ENCODE peak calls at places on chromosome 22, in nine cellular contexts. P is HCEC 1CT; Y is psoas muscle; B is neural progenitor cell; N is GM19239; V is EL; Q is foreskin melanocyte; J is activated CD4-positive, alpha-beta memory T cell treated with anti-CD3 and anti-CD28 coated beads, Interleukin-2, amount 10 ng/mL, durations not matched to agents 7 days and 5 days; Z is activated T-helper 1 cell treated with anti-CD3 and anti-CD28 coated beads, Interleukin-12 subunit alpha, Interleukin-12 subunit beta, Interleukin-2, Interleukin-4 antibody, amounts not matched to agents 30 ng/mL and 10 ng/mL and 1 ng/mL, durations not matched to agents 14 hours and 24 hours and 36 hours. F is an unnamed sample.

GRCh38 chr22:45242778-45243191 is 2.1 kb upstream of the KIAA0930 start:
- DNase-seq in P (no peak), Y (no peak), B (no peak), N (no peak), V (no peak), Q (peak; percentile 78), J (no peak), Z (no peak), F (peak; percentile 28)

GRCh38 chr22:28237092-28237491 is 318.0 kb upstream of the PITPNB start:
- DNase-seq in P (no peak), Y (no peak), B (no peak), N (no peak), V (no peak), Q (no peak), J (no peak), Z (no peak), F (peak; percentile 65)

GRCh38 chr22:45531944-45532631 is 29.4 kb downstream of the FBLN1 start:
- DNase-seq in P (no peak), Y (no peak), B (no peak), N (no peak), V (no peak), Q (no peak), J (no peak), Z (no peak), F (no peak)

GRCh38 chr22:40215266-40215665 is 37.5 kb downstream of the TNRC6B start:
- DNase-seq in P (no peak), Y (peak; percentile 37), B (no peak), N (no peak), V (peak; percentile 42), Q (no peak), J (no peak), Z (no peak), F (no peak)

GRCh38 chr22:37201066-37201820 is 11.0 kb downstream of the SSTR3 start:
- DNase-seq in P (no peak), Y (no peak), B (no peak), N (no peak), V (no peak), Q (no peak), J (no peak), Z (no peak), F (no peak)

GRCh38 chr22:23774922-23775436 is 2.3 kb downstream of the MMP11 start:
- DNase-seq in P (no peak), Y (no peak), B (peak; percentile 60), N (no peak), V (peak; percentile 64), Q (no peak), J (no peak), Z (no peak), F (peak; percentile 43)

GRCh38 chr22:39462443-39463147 is 5.8 kb downstream of the MGAT3 start:
- DNase-seq in P (no peak), Y (no peak), B (peak; percentile 70), N (no peak), V (no peak), Q (no peak), J (no peak), Z (no peak), F (no peak)

GRCh38 chr22:19497245-19497644 is 17.5 kb downstream of the CDC45 start:
- DNase-seq in P (peak; percentile 59), Y (no peak), B (no peak), N (no peak), V (peak; percentile 79), Q (peak; percentile 24), J (no peak), Z (no peak), F (peak; percentile 90)

GRCh38 chr22:49767355-49768062 is 60.2 kb downstream of the BRD1 start:
- DNase-seq in P (peak; percentile 30), Y (peak; percentile 14), B (peak; percentile 69), N (no peak), V (peak; percentile 55), Q (peak; percentile 69), J (peak; percentile 44), Z (peak; percentile 28), F (peak; percentile 63)

GRCh38 chr22:45308624-45309421 is 911 bp upstream of the FAM118A start:
- DNase-seq in P (no peak), Y (no peak), B (peak; percentile 28), N (no peak), V (no peak), Q (no peak), J (no peak), Z (no peak), F (no peak)

GRCh38 chr22:23274891-23275694 is 94.8 kb downstream of the BCR start:
- DNase-seq in P (no peak), Y (no peak), B (no peak), N (no peak), V (no peak), Q (no peak), J (no peak), Z (no peak), F (no peak)

GRCh38 chr22:28976588-28976987 is 85.0 kb downstream of the C22orf31 start:
- DNase-seq in P (peak; percentile 82), Y (no peak), B (no peak), N (no peak), V (peak; percentile 73), Q (peak; percentile 34), J (no peak), Z (no peak), F (peak; percentile 88)

GRCh38 chr22:32073823-32074380 is 30.8 kb downstream of the SLC5A1 start:
- DNase-seq in P (no peak), Y (no peak), B (no peak), N (no peak), V (no peak), Q (no peak), J (no peak), Z (no peak), F (no peak)

GRCh38 chr22:48253136-48253535 is 1490.7 kb downstream of the TBC1D22A start:
- DNase-seq in P (no peak), Y (no peak), B (no peak), N (no peak), V (no peak), Q (no peak), J (no peak), Z (no peak), F (no peak)

GRCh38 chr22:25139062-25139461 is 60.6 kb upstream of the CRYBB3 start:
- DNase-seq in P (no peak), Y (no peak), B (no peak), N (no peak), V (no peak), Q (no peak), J (no peak), Z (no peak), F (no peak)

GRCh38 chr22:28222066-28222465 is 303.0 kb upstream of the PITPNB start:
- DNase-seq in P (no peak), Y (no peak), B (no peak), N (no peak), V (no peak), Q (no peak), J (no peak), Z (no peak), F (peak; percentile 43)

GRCh38 chr22:19115628-19116027 is 6.6 kb downstream of the DGCR2 start:
- DNase-seq in P (no peak), Y (no peak), B (no peak), N (no peak), V (no peak), Q (no peak), J (no peak), Z (no peak), F (no peak)

GRCh38 chr22:19213001-19213400 is 34.5 kb upstream of the SLC25A1 start:
- DNase-seq in P (no peak), Y (no peak), B (no peak), N (no peak), V (no peak), Q (no peak), J (no peak), Z (no peak), F (no peak)

GRCh38 chr22:25024895-25025294 is 72.4 kb downstream of the KIAA1671 start:
- DNase-seq in P (no peak), Y (no peak), B (no peak), N (no peak), V (no peak), Q (no peak), J (no peak), Z (no peak), F (no peak)

GRCh38 chr22:24420977-24421343 is 6.4 kb upstream of the ADORA2A start:
- DNase-seq in P (no peak), Y (no peak), B (no peak), N (no peak), V (no peak), Q (no peak), J (no peak), Z (no peak), F (no peak)

GRCh38 chr22:49538006-49538405 is 289.7 kb downstream of the BRD1 start:
- DNase-seq in P (no peak), Y (no peak), B (no peak), N (no peak), V (no peak), Q (no peak), J (no peak), Z (no peak), F (no peak)

GRCh38 chr22:41401781-41402648 is 20.3 kb downstream of the TEF start:
- DNase-seq in P (peak; percentile 63), Y (peak; percentile 76), B (peak; percentile 37), N (no peak), V (peak; percentile 82), Q (peak; percentile 58), J (no peak), Z (no peak), F (peak; percentile 84)

GRCh38 chr22:41917375-41917905 is 2.6 kb upstream of the SHISA8 start:
- DNase-seq in P (no peak), Y (no peak), B (no peak), N (no peak), V (no peak), Q (no peak), J (no peak), Z (no peak), F (no peak)

GRCh38 chr22:23192133-23192532 is 11.8 kb downstream of the BCR start:
- DNase-seq in P (no peak), Y (no peak), B (no peak), N (no peak), V (no peak), Q (no peak), J (no peak), Z (no peak), F (no peak)

GRCh38 chr22:35564975-35565867 is 24.6 kb downstream of the RASD2 start:
- DNase-seq in P (no peak), Y (no peak), B (no peak), N (no peak), V (no peak), Q (no peak), J (no peak), Z (no peak), F (peak; percentile 85)

GRCh38 chr22:46894081-46894671 is 131.7 kb downstream of the TBC1D22A start:
- DNase-seq in P (no peak), Y (no peak), B (no peak), N (no peak), V (no peak), Q (peak; percentile 63), J (no peak), Z (no peak), F (peak; percentile 42)

GRCh38 chr22:27580311-27580897 is 221.2 kb downstream of the MN1 start:
- DNase-seq in P (no peak), Y (no peak), B (no peak), N (no peak), V (no peak), Q (no peak), J (no peak), Z (no peak), F (peak; percentile 6)

GRCh38 chr22:28899199-28899853 is 16.0 kb downstream of the ZNRF3 start:
- DNase-seq in P (no peak), Y (no peak), B (no peak), N (no peak), V (no peak), Q (peak; percentile 29), J (peak; percentile 31), Z (no peak), F (no peak)

GRCh38 chr22:35451602-35452001 is 51.7 kb downstream of the MCM5 start:
- DNase-seq in P (no peak), Y (no peak), B (no peak), N (no peak), V (no peak), Q (no peak), J (no peak), Z (no peak), F (no peak)